ENCODE peak calls at places on chromosome 3, in six cellular contexts. One of them, this sample, is unnamed.

GRCh38 chr3:61863579-61863978 is 302.2 kb downstream of the PTPRG start:
- DNase-seq in astrocyte: no peak
- DNase-seq in body of pancreas: no peak
- DNase-seq in breast epithelium: no peak
- DNase-seq in ovary: no peak
- DNase-seq in mucosa of descending colon: no peak
- DNase-seq in this sample: no peak

GRCh38 chr3:35616346-35616745 is 23.0 kb upstream of the ARPP21 start:
- DNase-seq in ovary: no peak
- DNase-seq in body of pancreas: no peak
- DNase-seq in mucosa of descending colon: no peak
- DNase-seq in breast epithelium: no peak
- DNase-seq in astrocyte: no peak
- DNase-seq in this sample: no peak

GRCh38 chr3:168722091-168722490 is 626.4 kb upstream of the GOLIM4 start:
- DNase-seq in breast epithelium: no peak
- DNase-seq in mucosa of descending colon: no peak
- DNase-seq in ovary: no peak
- DNase-seq in body of pancreas: no peak
- DNase-seq in astrocyte: peak; percentile 84
- DNase-seq in this sample: no peak

GRCh38 chr3:69012111-69012835 is 1.2 kb downstream of the EOGT start:
- DNase-seq in astrocyte: peak; percentile 39
- DNase-seq in breast epithelium: peak; percentile 83
- DNase-seq in ovary: peak; percentile 60
- DNase-seq in mucosa of descending colon: peak; percentile 36
- DNase-seq in body of pancreas: peak; percentile 65
- DNase-seq in this sample: peak; percentile 9

GRCh38 chr3:45874677-45875346 is 11.5 kb upstream of the CCR9 start:
- DNase-seq in ovary: no peak
- DNase-seq in mucosa of descending colon: no peak
- DNase-seq in body of pancreas: no peak
- DNase-seq in astrocyte: no peak
- DNase-seq in breast epithelium: no peak
- DNase-seq in this sample: no peak

GRCh38 chr3:48423241-48423882 is 6.5 kb downstream of the PLXNB1 start:
- DNase-seq in body of pancreas: no peak
- DNase-seq in ovary: no peak
- DNase-seq in astrocyte: no peak
- DNase-seq in breast epithelium: no peak
- DNase-seq in mucosa of descending colon: no peak
- DNase-seq in this sample: no peak

GRCh38 chr3:126300761-126301481 is 56.3 kb downstream of the KLF15 start:
- DNase-seq in astrocyte: peak; percentile 8
- DNase-seq in body of pancreas: peak; percentile 50
- DNase-seq in ovary: no peak
- DNase-seq in breast epithelium: no peak
- DNase-seq in mucosa of descending colon: no peak
- DNase-seq in this sample: no peak

GRCh38 chr3:134613006-134613520 is 37.8 kb downstream of the KY start:
- DNase-seq in mucosa of descending colon: no peak
- DNase-seq in astrocyte: no peak
- DNase-seq in body of pancreas: no peak
- DNase-seq in ovary: no peak
- DNase-seq in breast epithelium: no peak
- DNase-seq in this sample: no peak

GRCh38 chr3:60660026-60660425 is 591.2 kb downstream of the FHIT start:
- DNase-seq in breast epithelium: no peak
- DNase-seq in ovary: no peak
- DNase-seq in body of pancreas: no peak
- DNase-seq in mucosa of descending colon: no peak
- DNase-seq in astrocyte: no peak
- DNase-seq in this sample: peak; percentile 28

GRCh38 chr3:126393563-126393962 is 1.1 kb upstream of the CFAP100 start:
- DNase-seq in ovary: no peak
- DNase-seq in breast epithelium: no peak
- DNase-seq in mucosa of descending colon: no peak
- DNase-seq in body of pancreas: no peak
- DNase-seq in astrocyte: no peak
- DNase-seq in this sample: no peak

GRCh38 chr3:112675349-112675748 is 34.4 kb upstream of the CCDC80 start:
- DNase-seq in body of pancreas: no peak
- DNase-seq in mucosa of descending colon: no peak
- DNase-seq in astrocyte: no peak
- DNase-seq in breast epithelium: no peak
- DNase-seq in ovary: no peak
- DNase-seq in this sample: no peak

GRCh38 chr3:114179575-114179974 is 723 bp upstream of the DRD3 start:
- DNase-seq in ovary: no peak
- DNase-seq in body of pancreas: peak; percentile 7
- DNase-seq in mucosa of descending colon: no peak
- DNase-seq in astrocyte: peak; percentile 27
- DNase-seq in breast epithelium: no peak
- DNase-seq in this sample: peak; percentile 26

GRCh38 chr3:162799910-162800309 is 1303.3 kb downstream of the OTOL1 start:
- DNase-seq in body of pancreas: no peak
- DNase-seq in mucosa of descending colon: no peak
- DNase-seq in breast epithelium: no peak
- DNase-seq in astrocyte: no peak
- DNase-seq in ovary: no peak
- DNase-seq in this sample: no peak

GRCh38 chr3:16504242-16504641 is 9.3 kb downstream of the RFTN1 start:
- DNase-seq in breast epithelium: no peak
- DNase-seq in mucosa of descending colon: no peak
- DNase-seq in astrocyte: no peak
- DNase-seq in body of pancreas: no peak
- DNase-seq in ovary: no peak
- DNase-seq in this sample: no peak

GRCh38 chr3:45988804-45989203 is 6.8 kb downstream of the FYCO1 start:
- DNase-seq in breast epithelium: no peak
- DNase-seq in mucosa of descending colon: no peak
- DNase-seq in ovary: no peak
- DNase-seq in body of pancreas: no peak
- DNase-seq in astrocyte: peak; percentile 89
- DNase-seq in this sample: no peak

GRCh38 chr3:30443756-30444673 is 162.4 kb upstream of the TGFBR2 start:
- DNase-seq in mucosa of descending colon: no peak
- DNase-seq in breast epithelium: no peak
- DNase-seq in body of pancreas: no peak
- DNase-seq in astrocyte: peak; percentile 84
- DNase-seq in ovary: no peak
- DNase-seq in this sample: no peak

GRCh38 chr3:81581966-81582599 is 179.4 kb downstream of the GBE1 start:
- DNase-seq in breast epithelium: no peak
- DNase-seq in astrocyte: peak; percentile 12
- DNase-seq in body of pancreas: peak; percentile 52
- DNase-seq in ovary: peak; percentile 16
- DNase-seq in mucosa of descending colon: peak; percentile 35
- DNase-seq in this sample: peak; percentile 33

GRCh38 chr3:124791142-124791541 is 60.9 kb downstream of the UMPS start:
- DNase-seq in body of pancreas: no peak
- DNase-seq in mucosa of descending colon: no peak
- DNase-seq in breast epithelium: no peak
- DNase-seq in astrocyte: no peak
- DNase-seq in ovary: no peak
- DNase-seq in this sample: no peak

GRCh38 chr3:49930922-49931321 is 1.3 kb upstream of the MON1A start:
- DNase-seq in mucosa of descending colon: no peak
- DNase-seq in astrocyte: no peak
- DNase-seq in breast epithelium: no peak
- DNase-seq in body of pancreas: no peak
- DNase-seq in ovary: no peak
- DNase-seq in this sample: peak; percentile 84

GRCh38 chr3:48563382-48563918 is at the start of gene UCN2:
- DNase-seq in astrocyte: no peak
- DNase-seq in body of pancreas: no peak
- DNase-seq in ovary: no peak
- DNase-seq in mucosa of descending colon: no peak
- DNase-seq in breast epithelium: no peak
- DNase-seq in this sample: no peak

GRCh38 chr3:50373146-50373864 is 14.0 kb upstream of the TMEM115 start:
- DNase-seq in breast epithelium: no peak
- DNase-seq in ovary: no peak
- DNase-seq in body of pancreas: no peak
- DNase-seq in astrocyte: no peak
- DNase-seq in mucosa of descending colon: no peak
- DNase-seq in this sample: no peak

GRCh38 chr3:50623840-50624474 is 7.0 kb downstream of the MAPKAPK3 start:
- DNase-seq in body of pancreas: no peak
- DNase-seq in ovary: no peak
- DNase-seq in mucosa of descending colon: no peak
- DNase-seq in breast epithelium: no peak
- DNase-seq in astrocyte: no peak
- DNase-seq in this sample: no peak

GRCh38 chr3:43176666-43177065 is 70.8 kb upstream of the POMGNT2 start:
- DNase-seq in mucosa of descending colon: no peak
- DNase-seq in breast epithelium: no peak
- DNase-seq in body of pancreas: no peak
- DNase-seq in astrocyte: no peak
- DNase-seq in ovary: no peak
- DNase-seq in this sample: no peak

GRCh38 chr3:73037369-73037699 is 24.1 kb upstream of the EBLN2 start:
- DNase-seq in breast epithelium: no peak
- DNase-seq in ovary: no peak
- DNase-seq in mucosa of descending colon: no peak
- DNase-seq in astrocyte: peak; percentile 56
- DNase-seq in body of pancreas: no peak
- DNase-seq in this sample: no peak

GRCh38 chr3:192879346-192880031 is 38.2 kb downstream of the MB21D2 start:
- DNase-seq in body of pancreas: no peak
- DNase-seq in astrocyte: peak; percentile 99
- DNase-seq in mucosa of descending colon: no peak
- DNase-seq in ovary: no peak
- DNase-seq in breast epithelium: peak; percentile 91
- DNase-seq in this sample: peak; percentile 85

GRCh38 chr3:132265008-132265407 is 52.2 kb upstream of the ACP3 start:
- DNase-seq in breast epithelium: no peak
- DNase-seq in body of pancreas: no peak
- DNase-seq in ovary: no peak
- DNase-seq in astrocyte: no peak
- DNase-seq in mucosa of descending colon: no peak
- DNase-seq in this sample: no peak
- H3K9me3 ChIP-seq in breast epithelium: no peaks in the 10 kb centered on the region
- H3K9me3 ChIP-seq in body of pancreas: no peaks in the 10 kb centered on the region
- H3K9me3 ChIP-seq in ovary: no peaks in the 10 kb centered on the region
- H3K9me3 ChIP-seq in astrocyte: no peaks in the 10 kb centered on the region
- H3K9me3 ChIP-seq in mucosa of descending colon: no peaks in the 10 kb centered on the region
- H3K9me3 ChIP-seq in this sample: no peaks in the 10 kb centered on the region

GRCh38 chr3:32866533-32866932 is 48.7 kb downstream of the TRIM71 start:
- DNase-seq in body of pancreas: no peak
- DNase-seq in mucosa of descending colon: no peak
- DNase-seq in ovary: no peak
- DNase-seq in astrocyte: no peak
- DNase-seq in breast epithelium: no peak
- DNase-seq in this sample: no peak

GRCh38 chr3:32869513-32870047 is 51.8 kb downstream of the TRIM71 start:
- DNase-seq in ovary: no peak
- DNase-seq in body of pancreas: no peak
- DNase-seq in mucosa of descending colon: no peak
- DNase-seq in breast epithelium: no peak
- DNase-seq in astrocyte: no peak
- DNase-seq in this sample: peak; percentile 68

GRCh38 chr3:32870373-32871091 is 52.7 kb downstream of the TRIM71 start:
- DNase-seq in body of pancreas: no peak
- DNase-seq in mucosa of descending colon: no peak
- DNase-seq in breast epithelium: no peak
- DNase-seq in astrocyte: no peak
- DNase-seq in ovary: no peak
- DNase-seq in this sample: no peak

GRCh38 chr3:32867954-32868353 is 50.2 kb downstream of the TRIM71 start:
- DNase-seq in breast epithelium: no peak
- DNase-seq in ovary: no peak
- DNase-seq in mucosa of descending colon: no peak
- DNase-seq in body of pancreas: no peak
- DNase-seq in astrocyte: no peak
- DNase-seq in this sample: no peak

DNA sequence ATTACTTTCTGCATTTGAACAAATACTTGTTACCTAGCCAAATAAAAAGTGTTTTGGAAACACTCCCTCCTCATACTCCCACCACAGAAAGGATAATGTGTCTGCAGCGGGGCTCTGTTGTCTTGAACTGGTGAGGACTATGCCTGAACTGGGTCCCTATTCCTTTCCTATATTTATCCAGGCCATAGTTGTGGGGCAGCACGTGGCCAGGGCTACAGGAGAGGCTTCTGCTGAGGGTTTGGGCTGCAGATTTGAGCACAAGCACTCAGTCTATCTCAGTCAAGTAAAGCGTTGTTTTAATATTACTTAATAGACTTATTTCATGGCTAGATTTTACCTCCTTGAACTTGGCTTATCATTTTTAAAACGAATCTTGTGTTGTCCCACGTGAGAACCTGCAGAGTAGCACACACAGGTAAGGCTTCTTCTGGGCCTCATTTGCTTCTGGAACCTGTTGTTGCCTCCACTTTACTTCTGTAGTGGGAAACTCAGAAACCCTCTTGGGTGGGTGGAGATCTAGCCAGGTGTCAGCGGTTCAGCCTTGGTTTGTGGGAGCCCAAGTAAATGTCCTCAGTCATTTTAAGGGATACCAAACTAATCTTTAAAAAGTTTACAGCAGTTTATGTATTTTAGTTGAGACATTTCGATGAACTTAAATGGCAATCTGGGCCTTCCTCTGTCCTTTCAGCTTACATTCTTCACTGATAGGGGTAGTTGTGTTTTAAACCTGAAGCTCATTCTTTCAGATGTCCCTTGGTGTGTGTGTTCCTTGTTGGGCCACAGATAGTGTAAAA is 51.1 kb downstream of the TRIM71 start:
- DNase-seq in mucosa of descending colon: no peak
- DNase-seq in ovary: no peak
- DNase-seq in body of pancreas: no peak
- DNase-seq in astrocyte: no peak
- DNase-seq in breast epithelium: no peak
- DNase-seq in this sample: no peak
- H3K4me1 ChIP-seq in mucosa of descending colon: no peaks in the 10 kb centered on the region
- H3K4me1 ChIP-seq in ovary: peaks cover 8% of the 10 kb centered on the region
- H3K4me1 ChIP-seq in body of pancreas: no peaks in the 10 kb centered on the region
- H3K4me1 ChIP-seq in astrocyte: no peaks in the 10 kb centered on the region
- H3K4me1 ChIP-seq in breast epithelium: peaks cover 5% of the 10 kb centered on the region
- H3K4me1 ChIP-seq in this sample: peaks cover 24% of the 10 kb centered on the region

DNA sequence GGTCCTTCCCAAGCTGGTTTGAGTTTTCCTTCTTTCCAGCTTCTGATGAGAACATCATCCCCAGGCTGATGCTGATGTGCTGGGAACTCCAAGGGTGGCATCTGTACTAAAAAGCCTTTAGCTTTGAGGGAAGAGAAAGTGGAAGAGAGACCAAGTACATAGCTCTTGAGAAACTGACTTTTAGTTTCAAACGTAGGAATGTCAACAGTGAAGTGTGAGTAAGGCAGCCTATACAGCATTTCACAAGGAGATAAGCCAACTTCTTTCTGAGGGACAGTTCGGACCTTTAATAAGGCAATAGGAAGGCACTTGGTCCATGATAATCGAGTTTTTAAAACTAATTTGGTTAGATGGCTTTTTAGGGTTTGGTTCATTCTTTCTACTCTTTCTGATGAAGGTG is 53.7 kb downstream of the DLG1 start:
- DNase-seq in astrocyte: no peak
- DNase-seq in ovary: no peak
- DNase-seq in mucosa of descending colon: no peak
- DNase-seq in breast epithelium: no peak
- DNase-seq in body of pancreas: no peak
- DNase-seq in this sample: no peak
- H3K9me3 ChIP-seq in astrocyte: peaks cover 19% of the 10 kb centered on the region
- H3K9me3 ChIP-seq in ovary: no peaks in the 10 kb centered on the region
- H3K9me3 ChIP-seq in mucosa of descending colon: peaks cover 46% of the 10 kb centered on the region
- H3K9me3 ChIP-seq in breast epithelium: peaks cover 45% of the 10 kb centered on the region
- H3K9me3 ChIP-seq in body of pancreas: no peaks in the 10 kb centered on the region
- H3K9me3 ChIP-seq in this sample: peaks cover 27% of the 10 kb centered on the region

GRCh38 chr3:18411541-18411940 is 13.6 kb downstream of the SATB1 start:
- DNase-seq in mucosa of descending colon: no peak
- DNase-seq in ovary: no peak
- DNase-seq in astrocyte: no peak
- DNase-seq in breast epithelium: no peak
- DNase-seq in body of pancreas: no peak
- DNase-seq in this sample: no peak
- H3K4me1 ChIP-seq in mucosa of descending colon: no peaks in the 10 kb centered on the region
- H3K4me1 ChIP-seq in ovary: no peaks in the 10 kb centered on the region
- H3K4me1 ChIP-seq in astrocyte: no peaks in the 10 kb centered on the region
- H3K4me1 ChIP-seq in breast epithelium: no peaks in the 10 kb centered on the region
- H3K4me1 ChIP-seq in body of pancreas: no peaks in the 10 kb centered on the region
- H3K4me1 ChIP-seq in this sample: peaks cover 7% of the 10 kb centered on the region